ENCODE peak calls at places on chromosomes 5 and 9, in nine cellular contexts. Q is A673; E is effector memory CD8-positive, alpha-beta T cell; F is HuH-7.5; Z is H54; L is nucleus accumbens; C is foreskin fibroblast; D is T-helper 9 cell; O is IMR-90. Y is an unnamed sample.

GRCh38 chr5:150129813-150130492 is 25.7 kb downstream of the PDGFRB start:
- DNase-seq in Q (peak; percentile 67), Z (peak; percentile 78), L (peak; percentile 70), D (no peak), C (peak; percentile 69), O (peak; percentile 78), E (peak; percentile 32), F (peak; percentile 92), Y (no peak)

GRCh38 chr5:43802651-43803050 is 199.7 kb downstream of the NNT start:
- DNase-seq in F (no peak), O (no peak), C (no peak), E (no peak), L (no peak), D (no peak), Z (no peak), Q (no peak), Y (no peak)

GRCh38 chr5:78731884-78732283 is 83.3 kb upstream of the LHFPL2 start:
- DNase-seq in O (peak; percentile 50), D (no peak), Q (no peak), C (no peak), L (no peak), E (no peak), F (no peak), Z (no peak), Y (no peak)

GRCh38 chr9:117160254-117160653 is 254.6 kb downstream of the ASTN2 start:
- DNase-seq in F (no peak), Q (peak; percentile 22), E (no peak), L (no peak), Z (no peak), O (no peak), D (no peak), C (no peak), Y (no peak)

GRCh38 chr5:32387176-32387575 is 57.4 kb downstream of the ZFR start:
- DNase-seq in Q (no peak), F (no peak), Z (no peak), O (no peak), D (no peak), E (no peak), L (no peak), C (no peak), Y (no peak)

GRCh38 chr9:127360829-127361228 is 36.1 kb upstream of the SLC2A8 start:
- DNase-seq in Q (peak; percentile 31), O (peak; percentile 20), Z (peak; percentile 37), F (peak; percentile 34), L (no peak), D (no peak), E (no peak), C (peak; percentile 10), Y (no peak)

GRCh38 chr5:7742241-7742656 is 108.7 kb downstream of the CFAP90 start:
- DNase-seq in L (peak; percentile 46), D (no peak), E (no peak), Q (no peak), O (no peak), C (no peak), F (no peak), Z (no peak), Y (no peak)

GRCh38 chr5:60366489-60366888 is 333.5 kb downstream of the DEPDC1B start:
- DNase-seq in Q (no peak), L (no peak), F (no peak), D (no peak), C (no peak), E (no peak), Z (no peak), O (no peak), Y (no peak)

GRCh38 chr5:9358961-9359686 is 186.8 kb downstream of the SEMA5A start:
- DNase-seq in L (no peak), C (peak; percentile 57), D (no peak), F (no peak), O (peak; percentile 88), Q (no peak), Z (no peak), E (no peak), Y (no peak)

GRCh38 chr5:171614511-171614910 is 171.1 kb upstream of the SMIM23 start:
- DNase-seq in L (no peak), C (no peak), O (no peak), D (no peak), Z (no peak), F (no peak), E (no peak), Q (no peak), Y (no peak)

GRCh38 chr9:137694962-137695875 is 76.4 kb downstream of the EHMT1 start:
- DNase-seq in E (no peak), D (no peak), Z (no peak), C (peak; percentile 32), O (no peak), Q (peak; percentile 23), L (peak; percentile 40), F (peak; percentile 90), Y (no peak)

GRCh38 chr5:82183828-82184227 is 94.3 kb downstream of the RPS23 start:
- DNase-seq in Z (no peak), C (peak; percentile 50), D (no peak), Q (no peak), E (no peak), L (no peak), O (peak; percentile 43), F (no peak), Y (no peak)

GRCh38 chr9:99693888-99694287 is 127.8 kb upstream of the NR4A3 start:
- DNase-seq in E (no peak), O (no peak), Z (no peak), F (no peak), D (no peak), L (no peak), C (no peak), Q (no peak), Y (no peak)

GRCh38 chr9:8234286-8234819 is 434.8 kb upstream of the DMAC1 start:
- DNase-seq in Z (no peak), Q (no peak), O (no peak), C (no peak), E (no peak), D (no peak), L (no peak), F (no peak), Y (no peak)

GRCh38 chr5:96990102-96990501 is 54.2 kb downstream of the LNPEP start:
- DNase-seq in L (no peak), D (no peak), C (no peak), E (no peak), Z (no peak), O (no peak), F (no peak), Q (no peak), Y (no peak)

GRCh38 chr5:30100929-30101328 is 1092.6 kb upstream of the CDH6 start:
- DNase-seq in F (no peak), C (no peak), Q (peak; percentile 32), Z (no peak), E (no peak), L (no peak), D (no peak), O (no peak), Y (no peak)

GRCh38 chr5:69293882-69294281 is 38.7 kb downstream of the CCDC125 start:
- DNase-seq in D (no peak), F (peak; percentile 15), Q (no peak), E (no peak), C (no peak), Z (no peak), O (no peak), L (no peak), Y (no peak)

GRCh38 chr5:169746147-169746694 is 109.1 kb downstream of the DOCK2 start:
- DNase-seq in L (no peak), Z (no peak), Q (no peak), F (no peak), O (no peak), C (no peak), D (no peak), E (no peak), Y (no peak)

GRCh38 chr5:170757182-170757601 is 26.3 kb upstream of the GABRP start:
- DNase-seq in E (no peak), Q (no peak), Z (no peak), D (no peak), C (peak; percentile 6), F (no peak), L (no peak), O (peak; percentile 16), Y (no peak)

GRCh38 chr9:37976714-37977477 is 73.0 kb upstream of the SLC25A51 start:
- DNase-seq in L (peak; percentile 19), D (no peak), E (no peak), Z (no peak), F (no peak), O (peak; percentile 97), C (peak; percentile 83), Q (no peak), Y (no peak)

GRCh38 chr5:102750435-102750834 is 4.7 kb upstream of the PAM start:
- DNase-seq in L (no peak), E (no peak), F (no peak), Z (no peak), C (no peak), D (no peak), Q (no peak), O (no peak), Y (no peak)

GRCh38 chr9:117081641-117082317 is 333.1 kb downstream of the ASTN2 start:
- DNase-seq in O (no peak), Q (no peak), C (no peak), F (no peak), Z (no peak), L (no peak), E (no peak), D (no peak), Y (no peak)

GRCh38 chr5:138981606-138982005 is 106.5 kb upstream of the LRRTM2 start:
- DNase-seq in D (no peak), Q (no peak), E (no peak), O (no peak), F (no peak), Z (no peak), C (no peak), L (no peak), Y (no peak)

GRCh38 chr9:99103909-99104458 is 929 bp upstream of the TGFBR1 start:
- DNase-seq in L (peak; percentile 44), F (no peak), C (peak; percentile 53), Z (peak; percentile 40), O (peak; percentile 61), E (no peak), Q (peak; percentile 1), D (no peak), Y (no peak)

GRCh38 chr5:142860291-142860690 is 90.1 kb downstream of the ARHGAP26 start:
- DNase-seq in E (no peak), Q (no peak), C (no peak), F (no peak), Z (no peak), O (no peak), D (no peak), L (peak; percentile 18), Y (no peak)

GRCh38 chr9:85118990-85119755 is 449.6 kb downstream of the NTRK2 start:
- DNase-seq in O (no peak), L (no peak), E (no peak), Q (no peak), C (no peak), D (no peak), Z (no peak), F (no peak), Y (no peak)

GRCh38 chr5:6704361-6704851 is 8.8 kb upstream of the TENT4A start:
- DNase-seq in O (peak; percentile 92), D (no peak), C (peak; percentile 56), Z (peak; percentile 88), Q (no peak), L (no peak), F (no peak), E (no peak), Y (no peak)

GRCh38 chr5:14086261-14086660 is 56.9 kb upstream of the TRIO start:
- DNase-seq in O (no peak), L (no peak), E (no peak), C (no peak), Q (no peak), F (no peak), Z (no peak), D (no peak), Y (no peak)

GRCh38 chr9:131735238-131736181 is 4.4 kb downstream of the RAPGEF1 start:
- DNase-seq in E (no peak), C (no peak), F (peak; percentile 87), Q (no peak), D (no peak), L (no peak), O (no peak), Z (no peak), Y (no peak)

GRCh38 chr5:25858019-25858418 is 1180.4 kb downstream of the CDH9 start:
- DNase-seq in E (no peak), O (no peak), Q (peak; percentile 1), Z (no peak), L (no peak), F (no peak), C (no peak), D (no peak), Y (no peak)

GRCh38 chr5:103218164-103218563 is 40.4 kb upstream of the MACIR start:
- DNase-seq in C (no peak), D (no peak), L (no peak), F (no peak), Q (no peak), Z (no peak), E (no peak), O (peak; percentile 87), Y (no peak)

Y was measured in T-helper 17 cell.